ENCODE peak calls at places on chromosomes 2 and 18, in five cellular contexts. M is suprapubic skin, J is spleen, X is HepG2, U is prostate gland. F is an unnamed sample.

GRCh38 chr2:120867290-120868231 is 131.9 kb downstream of the GLI2 start:
- DNase-seq in U (peak), M (peak), J (peak), X (no peak), F (no peak)

GRCh38 chr2:69340101-69340775 is 46.8 kb downstream of the GFPT1 start:
- DNase-seq in J (no peak), U (no peak), X (no peak), M (no peak), F (no peak)

GRCh38 chr18:11066038-11066437 is 83.3 kb downstream of the PIEZO2 start:
- DNase-seq in X (no peak), M (no peak), U (no peak), J (no peak), F (no peak)

GRCh38 chr2:1990724-1991123 is 246.4 kb upstream of the PXDN start:
- DNase-seq in J (no peak), M (no peak), U (no peak), X (no peak), F (peak)

GRCh38 chr2:56291711-56292110 is 107.9 kb downstream of the CCDC85A start:
- DNase-seq in M (no peak), J (no peak), U (no peak), X (no peak), F (no peak)

GRCh38 chr2:235112365-235112764 is 160.5 kb downstream of the SH3BP4 start:
- DNase-seq in M (no peak), X (no peak), U (no peak), J (no peak), F (no peak)

GRCh38 chr2:226797989-226798421 is 1.6 kb downstream of the IRS1 start:
- DNase-seq in J (peak), M (no peak), X (no peak), U (no peak), F (peak)

GRCh38 chr2:56108806-56109205 is 75.0 kb upstream of the CCDC85A start:
- DNase-seq in J (no peak), M (no peak), U (no peak), X (no peak), F (no peak)

GRCh38 chr2:230153390-230153976 is 66.3 kb downstream of the SP110 start:
- DNase-seq in U (no peak), J (no peak), X (no peak), M (no peak), F (no peak)

GRCh38 chr2:154130821-154131220 is 259.1 kb downstream of the GALNT13 start:
- DNase-seq in U (no peak), M (no peak), X (no peak), J (no peak), F (no peak)

GRCh38 chr2:122041455-122041854 is 286.0 kb downstream of the TSN start:
- DNase-seq in U (no peak), M (no peak), J (no peak), X (no peak), F (no peak)

GRCh38 chr18:59892123-59892522 is 7.7 kb upstream of the PMAIP1 start:
- DNase-seq in X (no peak), U (no peak), J (no peak), M (no peak), F (no peak)

GRCh38 chr2:121195036-121195435 is 90.0 kb downstream of the TFCP2L1 start:
- DNase-seq in X (no peak), J (peak), U (no peak), M (no peak), F (no peak)

GRCh38 chr18:55502346-55502710 is 85.7 kb downstream of the TCF4 start:
- DNase-seq in U (no peak), J (no peak), X (no peak), M (no peak), F (no peak)

GRCh38 chr2:204280239-204280638 is 265.0 kb upstream of the PARD3B start:
- DNase-seq in J (no peak), M (no peak), X (no peak), U (no peak), F (no peak)

GRCh38 chr2:66509326-66509811 is 74.4 kb downstream of the MEIS1 start:
- DNase-seq in M (no peak), U (no peak), J (no peak), X (no peak), F (no peak)

GRCh38 chr2:16755377-16755776 is 89.7 kb upstream of the CYRIA start:
- DNase-seq in X (no peak), J (no peak), M (no peak), U (no peak), F (peak)

GRCh38 chr2:96914332-96914731 is 44.5 kb upstream of the SEMA4C start:
- DNase-seq in X (no peak), J (no peak), U (no peak), M (no peak), F (no peak)

GRCh38 chr2:212158081-212158480 is 380.5 kb downstream of the ERBB4 start:
- DNase-seq in M (no peak), X (no peak), U (no peak), J (no peak), F (no peak)

GRCh38 chr2:85851253-85851955 is 37.4 kb downstream of the ST3GAL5 start:
- DNase-seq in J (no peak), M (no peak), U (peak), X (no peak), F (no peak)

GRCh38 chr2:224345492-224345891 is 56.4 kb downstream of the FAM124B start:
- DNase-seq in J (no peak), M (no peak), U (no peak), X (no peak), F (no peak)

GRCh38 chr2:85994421-85994777 is 105.6 kb upstream of the ST3GAL5 start:
- DNase-seq in X (no peak), J (peak), U (no peak), M (peak), F (peak)

GRCh38 chr2:188506843-188507242 is 215.2 kb downstream of the GULP1 start:
- DNase-seq in M (no peak), U (no peak), X (no peak), J (no peak), F (no peak)

GRCh38 chr18:59874166-59874565 is 25.6 kb upstream of the PMAIP1 start:
- DNase-seq in M (peak), X (peak), U (no peak), J (no peak), F (no peak)

GRCh38 chr2:216298719-216299118 is 73.6 kb downstream of the MARCHF4 start:
- DNase-seq in U (no peak), J (no peak), X (no peak), M (no peak), F (no peak)

GRCh38 chr2:96977631-96978195 is 8.7 kb downstream of the FAM178B start:
- DNase-seq in M (no peak), J (no peak), X (no peak), U (no peak), F (no peak)

GRCh38 chr2:73972846-73973245 is 11.9 kb upstream of the TET3 start:
- DNase-seq in M (no peak), X (no peak), J (no peak), U (no peak), F (no peak)

GRCh38 chr18:26804474-26804873 is 61.0 kb downstream of the AQP4 start:
- DNase-seq in X (no peak), U (no peak), J (no peak), M (no peak), F (no peak)

GRCh38 chr2:187169864-187170263 is 278.2 kb downstream of the CALCRL start:
- DNase-seq in M (no peak), U (no peak), J (no peak), X (no peak), F (no peak)

GRCh38 chr2:41899189-41899588 is 148.6 kb upstream of the PKDCC start:
- DNase-seq in U (no peak), J (no peak), M (no peak), X (peak), F (no peak)

GRCh38 chr2:215548714-215549113 is 112.8 kb upstream of the FN1 start:
- DNase-seq in M (no peak), U (no peak), X (no peak), J (no peak), F (no peak)

DNA sequence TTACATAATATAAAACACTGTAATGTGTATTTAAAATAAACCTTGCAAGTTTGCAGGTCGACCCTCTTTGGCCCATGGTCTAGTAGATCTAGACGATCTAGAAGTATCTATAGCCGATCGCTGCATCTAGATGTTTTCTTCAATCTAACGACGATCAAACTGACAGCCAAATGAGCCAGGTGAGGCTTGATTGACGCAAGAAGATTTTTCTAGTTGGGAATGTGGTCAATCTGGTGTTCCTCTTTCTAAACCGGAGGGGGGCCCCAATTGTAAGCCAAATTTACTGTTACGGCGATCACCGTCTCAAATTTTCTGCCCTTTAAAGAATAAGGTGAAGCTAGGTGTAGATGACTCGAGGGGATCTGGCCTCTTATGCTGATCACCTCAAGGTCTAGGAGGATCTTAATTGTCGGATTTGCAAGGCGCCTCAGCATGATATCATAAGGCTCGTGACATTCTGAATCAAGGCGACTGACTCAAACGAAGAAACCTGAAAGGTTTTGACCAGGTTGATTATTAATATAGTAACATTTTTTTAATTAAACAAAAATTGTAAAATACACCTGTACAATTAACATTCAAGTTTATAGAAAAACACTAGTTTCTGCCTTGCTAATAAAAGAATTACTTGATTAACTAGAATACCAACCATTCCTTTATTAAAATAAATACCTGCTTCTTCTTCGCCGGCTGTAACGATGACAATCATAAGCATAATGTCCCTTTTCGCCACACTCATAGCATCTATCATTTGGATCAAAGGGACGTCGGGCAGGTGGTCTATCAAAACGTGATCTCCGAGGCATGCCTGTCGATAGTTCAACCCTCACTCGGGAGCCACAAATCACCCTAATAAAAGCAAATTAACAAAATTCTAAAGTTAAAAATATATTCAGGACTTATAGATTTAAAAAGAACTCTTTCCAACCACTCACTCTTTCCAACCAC is 2.0 kb downstream of the SRSF7 start:
- DNase-seq in X (no peak), M (no peak), U (no peak), J (no peak), F (no peak)
- TF ChIP-seq POLR2AphosphoS5 in X (no peak), M (no peak), U (no peak), J (no peak), F (no peak)

GRCh38 chr2:70901235-70902066 is 34.2 kb upstream of the ATP6V1B1 start:
- DNase-seq in X (no peak), M (no peak), U (no peak), J (peak), F (no peak)
- TF ChIP-seq POLR2A in X (no peak), M (no peak), U (no peak), J (no peak), F (no peak)

DNA sequence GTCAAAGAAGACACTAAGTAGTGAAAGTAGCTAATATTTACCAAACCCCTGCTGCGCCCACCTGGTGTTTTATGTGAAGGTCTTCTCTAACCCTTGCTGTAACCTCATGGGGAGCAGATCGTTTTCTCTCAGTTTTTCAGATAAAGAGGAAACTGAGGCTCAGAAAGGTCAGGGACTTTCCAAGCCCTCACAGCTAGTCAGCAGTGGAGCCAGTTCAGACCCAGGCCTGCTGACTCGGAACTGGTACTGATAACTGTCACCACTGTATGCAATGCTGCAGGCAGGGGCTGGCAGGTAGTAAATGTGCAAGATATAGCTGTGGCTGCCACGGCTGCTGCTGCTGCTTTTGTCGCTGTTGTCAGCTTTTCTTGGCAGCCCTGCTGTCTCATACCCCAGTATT is 69.1 kb downstream of the LRRFIP1 start:
- DNase-seq in M (no peak), J (peak), U (no peak), X (no peak), F (no peak)
- H3K27ac ChIP-seq in M (peak), J (peak), U (peak), X (no peak), F (peak)

GRCh38 chr2:111120253-111121027 is at the start of gene BCL2L11:
- DNase-seq in X (peak), M (peak), J (peak), U (peak), F (peak)

GRCh38 chr2:111123751-111124150 is 3.0 kb downstream of the BCL2L11 start:
- DNase-seq in X (no peak), U (no peak), M (no peak), J (peak), F (no peak)

GRCh38 chr2:111121873-111122630 is 1.3 kb downstream of the BCL2L11 start:
- DNase-seq in X (peak), J (peak), M (peak), U (peak), F (no peak)

GRCh38 chr2:111121028-111121872 is 536 bp downstream of the BCL2L11 start:
- DNase-seq in M (peak), X (peak), U (peak), J (peak), F (no peak)

DNA sequence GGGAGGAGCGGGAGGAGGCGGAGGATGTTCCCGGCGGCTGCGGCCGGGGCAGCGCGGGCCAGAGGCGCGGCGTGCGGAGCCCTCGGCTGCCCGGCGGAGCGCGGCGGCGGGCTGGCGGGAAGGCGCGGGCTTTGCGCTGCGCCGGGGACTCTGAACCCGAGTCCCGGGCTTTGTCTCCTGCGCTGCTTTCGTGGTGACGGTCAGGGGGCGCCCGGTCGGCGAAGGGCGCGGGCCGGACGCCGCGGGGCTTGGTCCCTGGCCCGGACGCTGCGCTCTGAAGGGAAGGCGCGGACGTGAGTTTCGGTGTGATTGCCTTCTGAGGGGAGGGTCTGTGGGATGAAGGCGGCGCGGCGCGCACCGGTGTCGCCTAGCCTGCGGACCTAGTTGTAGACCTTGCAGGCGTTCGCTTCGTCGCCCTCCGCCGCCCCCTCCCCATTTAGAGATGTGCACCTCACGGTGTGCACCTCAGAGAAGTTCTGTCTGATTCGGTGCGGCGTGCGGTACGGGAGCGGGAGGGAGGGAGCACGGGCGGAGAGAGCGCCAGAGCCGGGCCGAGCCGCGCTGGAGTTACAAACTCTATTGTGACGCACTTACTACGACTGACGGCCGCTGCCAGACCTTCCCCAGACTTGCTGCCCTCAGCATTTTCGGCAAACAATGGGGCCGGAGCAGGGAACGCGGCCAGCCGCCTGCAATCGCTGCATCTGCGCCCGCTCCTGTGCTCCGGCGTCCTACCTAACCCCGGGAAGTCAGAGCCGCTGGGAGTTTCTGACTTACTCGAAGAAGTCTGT is 2.1 kb downstream of the BCL2L11 start:
- DNase-seq in U (peak), M (peak), J (peak), X (peak), F (no peak)
- TF ChIP-seq POLR2AphosphoS5 in U (peak), M (peak), J (peak), X (peak), F (peak)

GRCh38 chr2:229124126-229124525 is 147.0 kb downstream of the PID1 start:
- DNase-seq in M (no peak), U (no peak), J (no peak), X (no peak), F (no peak)
- TF ChIP-seq POLR2A in M (no peak), U (no peak), J (no peak), X (no peak), F (no peak)

DNA sequence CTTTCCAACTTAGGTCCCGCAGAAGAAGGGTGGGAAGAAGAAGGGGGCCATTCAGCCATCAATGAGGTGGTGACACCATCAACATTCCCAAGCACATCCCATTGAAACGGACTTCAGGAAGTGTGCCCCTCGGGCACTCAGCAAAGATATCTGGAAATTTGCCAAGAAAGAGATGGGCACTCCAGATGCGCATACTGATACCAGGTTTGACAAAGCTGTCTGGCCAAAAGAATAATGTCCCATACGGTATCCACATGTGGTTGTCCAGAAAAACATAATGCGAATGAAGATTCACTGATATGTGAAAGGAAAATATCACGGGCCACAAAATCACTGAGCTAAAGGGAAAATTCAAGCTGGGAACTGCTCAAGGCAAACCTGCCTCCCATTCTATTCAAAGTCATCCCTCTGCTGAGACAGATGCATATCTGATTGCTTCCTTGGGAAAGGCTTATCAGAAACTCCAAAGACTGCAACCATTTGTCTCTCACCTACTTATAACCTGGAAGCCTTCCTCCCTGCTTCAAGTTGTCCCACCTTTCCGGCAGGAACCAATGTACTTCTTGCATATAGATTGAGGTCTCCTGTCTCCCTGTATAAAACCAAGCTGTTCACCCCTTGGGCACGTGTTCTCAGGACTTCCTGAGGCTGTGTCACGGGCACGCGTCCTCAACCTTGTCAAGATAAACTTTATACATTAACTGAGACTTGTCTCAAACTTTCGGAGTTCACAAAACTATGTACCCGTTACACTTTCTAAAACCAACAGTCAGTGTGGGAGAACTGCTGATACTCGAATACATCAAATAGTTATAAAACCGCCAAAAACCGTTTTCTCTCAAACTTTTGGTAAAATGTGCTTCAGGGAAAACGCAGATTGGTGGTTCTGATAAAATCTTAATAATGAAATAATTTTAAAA is 1.3 kb upstream of the PDK1 start:
- DNase-seq in M (no peak), U (no peak), X (no peak), J (no peak), F (no peak)
- H3K27ac ChIP-seq in M (no peak), U (peak), X (peak), J (peak), F (peak)

GRCh38 chr2:184154438-184154837 is 443.9 kb upstream of the ZNF804A start:
- DNase-seq in M (no peak), U (no peak), J (no peak), X (no peak), F (no peak)
- TF ChIP-seq POLR2AphosphoS5 in M (no peak), U (no peak), J (no peak), X (no peak), F (no peak)

GRCh38 chr2:100820346-100821254 is 661 bp downstream of the NPAS2 start:
- DNase-seq in U (no peak), J (no peak), X (no peak), M (no peak), F (no peak)
- TF ChIP-seq POLR2A in U (no peak), J (no peak), X (no peak), M (no peak), F (no peak)

F was measured in vagina.